ENCODE peak calls at places on chromosome 5, in eight cellular contexts. One of them, this sample, is unnamed.

GRCh38 chr5:113678202-113678601 is 164.7 kb downstream of the YTHDC2 start:
- DNase-seq in nephron progenitor cell: no peak
- DNase-seq in choroid plexus epithelial cell: no peak
- DNase-seq in GM13976: no peak
- DNase-seq in tibial nerve: no peak
- DNase-seq in B cell: no peak
- DNase-seq in astrocyte of the spinal cord: no peak
- DNase-seq in heart left ventricle: no peak
- DNase-seq in this sample: no peak

GRCh38 chr5:144144956-144145751 is 25.3 kb downstream of the YIPF5 start:
- DNase-seq in astrocyte of the spinal cord: no peak
- DNase-seq in choroid plexus epithelial cell: peak
- DNase-seq in B cell: no peak
- DNase-seq in tibial nerve: no peak
- DNase-seq in GM13976: no peak
- DNase-seq in heart left ventricle: no peak
- DNase-seq in nephron progenitor cell: no peak
- DNase-seq in this sample: no peak

GRCh38 chr5:31581498-31582099 is 49.5 kb downstream of the C5orf22 start:
- DNase-seq in choroid plexus epithelial cell: peak
- DNase-seq in tibial nerve: no peak
- DNase-seq in heart left ventricle: no peak
- DNase-seq in astrocyte of the spinal cord: peak
- DNase-seq in GM13976: peak
- DNase-seq in B cell: no peak
- DNase-seq in nephron progenitor cell: no peak
- DNase-seq in this sample: no peak

GRCh38 chr5:37751227-37751626 is 88.6 kb downstream of the GDNF start:
- DNase-seq in astrocyte of the spinal cord: no peak
- DNase-seq in tibial nerve: no peak
- DNase-seq in GM13976: no peak
- DNase-seq in heart left ventricle: no peak
- DNase-seq in choroid plexus epithelial cell: peak
- DNase-seq in B cell: no peak
- DNase-seq in nephron progenitor cell: no peak
- DNase-seq in this sample: no peak

GRCh38 chr5:33233013-33233463 is 207.7 kb upstream of the TARS1 start:
- DNase-seq in nephron progenitor cell: no peak
- DNase-seq in astrocyte of the spinal cord: peak
- DNase-seq in tibial nerve: no peak
- DNase-seq in heart left ventricle: no peak
- DNase-seq in B cell: no peak
- DNase-seq in choroid plexus epithelial cell: no peak
- DNase-seq in GM13976: no peak
- DNase-seq in this sample: no peak

GRCh38 chr5:132102101-132102701 is 28.6 kb downstream of the CSF2 start:
- DNase-seq in tibial nerve: no peak
- DNase-seq in astrocyte of the spinal cord: peak
- DNase-seq in nephron progenitor cell: no peak
- DNase-seq in B cell: no peak
- DNase-seq in GM13976: no peak
- DNase-seq in heart left ventricle: no peak
- DNase-seq in choroid plexus epithelial cell: no peak
- DNase-seq in this sample: no peak

GRCh38 chr5:174355995-174356394 is 310.5 kb downstream of the NSG2 start:
- DNase-seq in GM13976: no peak
- DNase-seq in B cell: no peak
- DNase-seq in tibial nerve: no peak
- DNase-seq in nephron progenitor cell: no peak
- DNase-seq in choroid plexus epithelial cell: no peak
- DNase-seq in heart left ventricle: no peak
- DNase-seq in astrocyte of the spinal cord: no peak
- DNase-seq in this sample: no peak

GRCh38 chr5:18761801-18762200 is 1127.5 kb downstream of the TAF11L14 start:
- DNase-seq in choroid plexus epithelial cell: no peak
- DNase-seq in GM13976: peak
- DNase-seq in B cell: no peak
- DNase-seq in heart left ventricle: no peak
- DNase-seq in tibial nerve: no peak
- DNase-seq in nephron progenitor cell: no peak
- DNase-seq in astrocyte of the spinal cord: peak
- DNase-seq in this sample: no peak

GRCh38 chr5:134140530-134141201 is 26.2 kb downstream of the TCF7 start:
- DNase-seq in nephron progenitor cell: peak
- DNase-seq in tibial nerve: no peak
- DNase-seq in GM13976: peak
- DNase-seq in B cell: peak
- DNase-seq in astrocyte of the spinal cord: peak
- DNase-seq in choroid plexus epithelial cell: peak
- DNase-seq in heart left ventricle: no peak
- DNase-seq in this sample: peak

GRCh38 chr5:82861705-82862104 is 215.5 kb downstream of the TMEM167A start:
- DNase-seq in nephron progenitor cell: no peak
- DNase-seq in choroid plexus epithelial cell: peak
- DNase-seq in heart left ventricle: no peak
- DNase-seq in B cell: no peak
- DNase-seq in GM13976: no peak
- DNase-seq in astrocyte of the spinal cord: no peak
- DNase-seq in tibial nerve: no peak
- DNase-seq in this sample: no peak

GRCh38 chr5:91443028-91443427 is 59.9 kb upstream of the ARRDC3 start:
- DNase-seq in B cell: no peak
- DNase-seq in tibial nerve: no peak
- DNase-seq in heart left ventricle: no peak
- DNase-seq in nephron progenitor cell: no peak
- DNase-seq in GM13976: no peak
- DNase-seq in astrocyte of the spinal cord: peak
- DNase-seq in choroid plexus epithelial cell: no peak
- DNase-seq in this sample: no peak

GRCh38 chr5:141388661-141389060 is 1.2 kb downstream of the PCDHGB4 start:
- DNase-seq in GM13976: no peak
- DNase-seq in heart left ventricle: no peak
- DNase-seq in astrocyte of the spinal cord: no peak
- DNase-seq in tibial nerve: no peak
- DNase-seq in choroid plexus epithelial cell: no peak
- DNase-seq in B cell: no peak
- DNase-seq in nephron progenitor cell: no peak
- DNase-seq in this sample: no peak

GRCh38 chr5:141398608-141399007 is 861 bp downstream of the PCDHGB5 start:
- DNase-seq in tibial nerve: no peak
- DNase-seq in GM13976: no peak
- DNase-seq in nephron progenitor cell: no peak
- DNase-seq in choroid plexus epithelial cell: no peak
- DNase-seq in heart left ventricle: no peak
- DNase-seq in astrocyte of the spinal cord: no peak
- DNase-seq in B cell: no peak
- DNase-seq in this sample: no peak

GRCh38 chr5:141393267-141393666 is 834 bp downstream of the PCDHGA8 start:
- DNase-seq in choroid plexus epithelial cell: no peak
- DNase-seq in nephron progenitor cell: no peak
- DNase-seq in GM13976: no peak
- DNase-seq in heart left ventricle: no peak
- DNase-seq in astrocyte of the spinal cord: no peak
- DNase-seq in tibial nerve: no peak
- DNase-seq in B cell: no peak
- DNase-seq in this sample: no peak

GRCh38 chr5:141389153-141390042 is 1.9 kb downstream of the PCDHGB4 start:
- DNase-seq in heart left ventricle: no peak
- DNase-seq in astrocyte of the spinal cord: no peak
- DNase-seq in B cell: no peak
- DNase-seq in GM13976: no peak
- DNase-seq in nephron progenitor cell: no peak
- DNase-seq in choroid plexus epithelial cell: no peak
- DNase-seq in tibial nerve: no peak
- DNase-seq in this sample: no peak

GRCh38 chr5:141392429-141393198 is at the start of gene PCDHGA8:
- DNase-seq in nephron progenitor cell: no peak
- DNase-seq in choroid plexus epithelial cell: peak
- DNase-seq in heart left ventricle: no peak
- DNase-seq in tibial nerve: no peak
- DNase-seq in astrocyte of the spinal cord: no peak
- DNase-seq in GM13976: no peak
- DNase-seq in B cell: no peak
- DNase-seq in this sample: no peak
- TF ChIP-seq CTCF in nephron progenitor cell: no peak
- TF ChIP-seq CTCF in choroid plexus epithelial cell: peak
- TF ChIP-seq CTCF in heart left ventricle: no peak
- TF ChIP-seq CTCF in tibial nerve: no peak
- TF ChIP-seq CTCF in astrocyte of the spinal cord: peak
- TF ChIP-seq CTCF in GM13976: no peak
- TF ChIP-seq CTCF in B cell: no peak
- TF ChIP-seq CTCF in this sample: no peak

DNA sequence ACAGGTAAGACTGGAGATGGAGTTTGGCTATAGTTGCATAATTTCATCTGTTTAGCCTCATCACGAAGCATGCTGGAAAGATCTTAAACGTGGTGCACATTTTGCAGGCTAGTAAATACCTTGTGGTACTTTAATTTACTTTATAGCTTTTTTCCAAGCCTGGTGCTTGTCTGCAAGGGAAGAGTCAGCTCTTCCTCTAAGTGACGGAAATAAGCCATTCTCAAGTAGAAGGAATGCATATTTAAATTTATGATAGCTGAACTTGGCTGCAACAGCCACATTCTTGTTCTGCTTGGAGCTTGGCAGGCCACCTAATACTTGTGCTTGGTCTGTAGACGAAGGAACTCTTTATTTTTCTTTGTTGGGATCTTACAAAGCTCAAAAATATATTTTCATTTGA is 188.0 kb upstream of the PIK3R1 start:
- DNase-seq in nephron progenitor cell: no peak
- DNase-seq in choroid plexus epithelial cell: peak
- DNase-seq in B cell: no peak
- DNase-seq in astrocyte of the spinal cord: peak
- DNase-seq in heart left ventricle: no peak
- DNase-seq in GM13976: no peak
- DNase-seq in tibial nerve: no peak
- DNase-seq in this sample: no peak
- TF ChIP-seq CTCF in nephron progenitor cell: no peak
- TF ChIP-seq CTCF in choroid plexus epithelial cell: no peak
- TF ChIP-seq CTCF in B cell: no peak
- TF ChIP-seq CTCF in astrocyte of the spinal cord: no peak
- TF ChIP-seq CTCF in heart left ventricle: no peak
- TF ChIP-seq CTCF in GM13976: no peak
- TF ChIP-seq CTCF in tibial nerve: no peak
- TF ChIP-seq CTCF in this sample: no peak

GRCh38 chr5:28823231-28823630 is 1784.8 kb upstream of the CDH9 start:
- DNase-seq in heart left ventricle: no peak
- DNase-seq in choroid plexus epithelial cell: no peak
- DNase-seq in astrocyte of the spinal cord: no peak
- DNase-seq in tibial nerve: no peak
- DNase-seq in GM13976: no peak
- DNase-seq in B cell: no peak
- DNase-seq in nephron progenitor cell: no peak
- DNase-seq in this sample: no peak
- TF ChIP-seq CTCF in heart left ventricle: no peak
- TF ChIP-seq CTCF in choroid plexus epithelial cell: no peak
- TF ChIP-seq CTCF in astrocyte of the spinal cord: no peak
- TF ChIP-seq CTCF in tibial nerve: no peak
- TF ChIP-seq CTCF in GM13976: no peak
- TF ChIP-seq CTCF in B cell: no peak
- TF ChIP-seq CTCF in nephron progenitor cell: no peak
- TF ChIP-seq CTCF in this sample: no peak

GRCh38 chr5:155699385-155699784 is 627.6 kb upstream of the SGCD start:
- DNase-seq in nephron progenitor cell: no peak
- DNase-seq in B cell: no peak
- DNase-seq in heart left ventricle: no peak
- DNase-seq in astrocyte of the spinal cord: no peak
- DNase-seq in tibial nerve: no peak
- DNase-seq in GM13976: no peak
- DNase-seq in choroid plexus epithelial cell: no peak
- DNase-seq in this sample: no peak

GRCh38 chr5:155697236-155697635 is 629.7 kb upstream of the SGCD start:
- DNase-seq in GM13976: no peak
- DNase-seq in astrocyte of the spinal cord: no peak
- DNase-seq in B cell: no peak
- DNase-seq in tibial nerve: no peak
- DNase-seq in nephron progenitor cell: no peak
- DNase-seq in heart left ventricle: no peak
- DNase-seq in choroid plexus epithelial cell: no peak
- DNase-seq in this sample: no peak

GRCh38 chr5:155700333-155700732 is 626.6 kb upstream of the SGCD start:
- DNase-seq in GM13976: no peak
- DNase-seq in choroid plexus epithelial cell: no peak
- DNase-seq in astrocyte of the spinal cord: no peak
- DNase-seq in nephron progenitor cell: no peak
- DNase-seq in tibial nerve: no peak
- DNase-seq in B cell: no peak
- DNase-seq in heart left ventricle: no peak
- DNase-seq in this sample: no peak
- TF ChIP-seq CTCF in GM13976: no peak
- TF ChIP-seq CTCF in choroid plexus epithelial cell: no peak
- TF ChIP-seq CTCF in astrocyte of the spinal cord: no peak
- TF ChIP-seq CTCF in nephron progenitor cell: peak
- TF ChIP-seq CTCF in tibial nerve: no peak
- TF ChIP-seq CTCF in B cell: no peak
- TF ChIP-seq CTCF in heart left ventricle: no peak
- TF ChIP-seq CTCF in this sample: no peak

GRCh38 chr5:140718266-140718592 is 18.0 kb downstream of the ZMAT2 start:
- DNase-seq in GM13976: no peak
- DNase-seq in B cell: no peak
- DNase-seq in astrocyte of the spinal cord: no peak
- DNase-seq in choroid plexus epithelial cell: no peak
- DNase-seq in heart left ventricle: no peak
- DNase-seq in tibial nerve: no peak
- DNase-seq in nephron progenitor cell: no peak
- DNase-seq in this sample: no peak
- TF ChIP-seq CTCF in GM13976: no peak
- TF ChIP-seq CTCF in B cell: no peak
- TF ChIP-seq CTCF in astrocyte of the spinal cord: no peak
- TF ChIP-seq CTCF in choroid plexus epithelial cell: no peak
- TF ChIP-seq CTCF in heart left ventricle: no peak
- TF ChIP-seq CTCF in tibial nerve: no peak
- TF ChIP-seq CTCF in nephron progenitor cell: no peak
- TF ChIP-seq CTCF in this sample: no peak